ENCODE peak calls at places on chromosomes 16 and 17, in five cellular contexts. T is T-helper 17 cell, R is uterus, D is body of pancreas, S is AG04450. W is an unnamed sample.

GRCh38 chr17:77821114-77821513 is 137.4 kb upstream of the TNRC6C start:
- DNase-seq in S (no peak), R (no peak), D (no peak), T (no peak), W (no peak)

GRCh38 chr17:35765731-35766488 is 5.2 kb downstream of the C17orf50 start:
- DNase-seq in T (no peak), D (no peak), R (no peak), S (no peak), W (no peak)

GRCh38 chr17:36818134-36818825 is 119.0 kb upstream of the LHX1 start:
- DNase-seq in R (no peak), S (no peak), T (no peak), D (peak; percentile 13), W (no peak)

GRCh38 chr17:44353656-44354331 is 8.7 kb downstream of the GRN start:
- DNase-seq in T (no peak), D (peak; percentile 52), R (no peak), S (no peak), W (no peak)

GRCh38 chr17:50953831-50954601 is 87.9 kb upstream of the TOB1 start:
- DNase-seq in T (no peak), R (no peak), S (peak; percentile 50), D (no peak), W (no peak)

GRCh38 chr17:73474370-73474988 is 162.7 kb upstream of the CDC42EP4 start:
- DNase-seq in S (no peak), T (no peak), R (peak; percentile 25), D (peak; percentile 68), W (peak; percentile 11)

GRCh38 chr17:4541328-4542002 is 13.7 kb downstream of the MYBBP1A start:
- DNase-seq in S (no peak), T (no peak), D (no peak), R (no peak), W (no peak)

GRCh38 chr16:83992624-83993023 is 24.6 kb downstream of the NECAB2 start:
- DNase-seq in R (peak; percentile 25), T (no peak), D (peak; percentile 88), S (peak; percentile 11), W (no peak)

GRCh38 chr17:78822552-78822951 is 18.1 kb downstream of the USP36 start:
- DNase-seq in T (no peak), D (no peak), S (peak; percentile 98), R (no peak), W (no peak)

GRCh38 chr16:73268311-73268997 is 220.5 kb upstream of the ZFHX3 start:
- DNase-seq in R (peak; percentile 19), T (no peak), S (no peak), D (peak; percentile 9), W (no peak)

GRCh38 chr17:30005709-30006320 is 64.4 kb downstream of the EFCAB5 start:
- DNase-seq in R (no peak), D (no peak), S (no peak), T (no peak), W (no peak)

GRCh38 chr16:50771366-50771765 is 29.5 kb downstream of the CYLD start:
- DNase-seq in T (no peak), S (peak; percentile 21), R (no peak), D (no peak), W (no peak)

GRCh38 chr17:31314788-31315105 is 893 bp upstream of the EVI2B start:
- DNase-seq in R (no peak), T (no peak), S (no peak), D (no peak), W (no peak)

GRCh38 chr16:81449899-81450608 is 5.4 kb downstream of the CMIP start:
- DNase-seq in T (no peak), S (no peak), R (no peak), D (no peak), W (no peak)

GRCh38 chr16:57998484-57998883 is 2.0 kb downstream of the ZNF319 start:
- DNase-seq in R (no peak), T (peak; percentile 46), D (no peak), S (no peak), W (peak; percentile 57)

GRCh38 chr17:20116683-20117309 is 107.6 kb downstream of the SPECC1 start:
- DNase-seq in D (peak; percentile 57), T (peak; percentile 10), S (no peak), R (peak; percentile 56), W (peak; percentile 35)

GRCh38 chr17:2043785-2044184 is 2.0 kb downstream of the OVCA2 start:
- DNase-seq in T (no peak), R (no peak), S (no peak), D (no peak), W (no peak)

GRCh38 chr17:2093349-2093748 is 38.4 kb downstream of the HIC1 start:
- DNase-seq in S (no peak), T (no peak), D (peak; percentile 57), R (no peak), W (no peak)

GRCh38 chr17:77712578-77712977 is 245.9 kb upstream of the TNRC6C start:
- DNase-seq in T (no peak), S (no peak), D (no peak), R (no peak), W (no peak)

GRCh38 chr17:51046527-51047384 is 73.9 kb downstream of the SPAG9 start:
- DNase-seq in S (peak; percentile 44), D (peak; percentile 68), T (no peak), R (peak; percentile 89), W (no peak)

GRCh38 chr16:1146409-1146808 is 6.5 kb upstream of the CACNA1H start:
- DNase-seq in R (no peak), S (no peak), T (no peak), D (no peak), W (no peak)

GRCh38 chr17:31231852-31232251 is 65.2 kb downstream of the OMG start:
- DNase-seq in R (no peak), D (no peak), S (no peak), T (no peak), W (no peak)

GRCh38 chr16:1674751-1675664 is 3.1 kb upstream of the JPT2 start:
- DNase-seq in S (peak; percentile 27), R (no peak), T (no peak), D (no peak), W (no peak)

GRCh38 chr17:69485901-69486643 is 71.6 kb downstream of the MAP2K6 start:
- DNase-seq in R (no peak), S (no peak), D (no peak), T (no peak), W (no peak)

GRCh38 chr17:81794509-81794908 is 9.4 kb upstream of the GCGR start:
- DNase-seq in D (no peak), S (no peak), T (no peak), R (no peak), W (no peak)

GRCh38 chr17:61746248-61746985 is 116.9 kb downstream of the BRIP1 start:
- DNase-seq in D (no peak), R (no peak), S (no peak), T (no peak), W (no peak)

GRCh38 chr17:61749823-61750404 is 113.4 kb downstream of the BRIP1 start:
- DNase-seq in S (no peak), T (no peak), R (no peak), D (no peak), W (no peak)

GRCh38 chr17:61743766-61744165 is 119.6 kb downstream of the BRIP1 start:
- DNase-seq in D (no peak), R (no peak), T (no peak), S (no peak), W (no peak)

GRCh38 chr17:61744252-61744651 is 119.1 kb downstream of the BRIP1 start:
- DNase-seq in R (no peak), T (no peak), D (no peak), S (no peak), W (no peak)

GRCh38 chr17:61744804-61745203 is 118.5 kb downstream of the BRIP1 start:
- DNase-seq in S (no peak), D (no peak), R (no peak), T (no peak), W (no peak)
- H3K9me3 ChIP-seq in S (peaks cover 3% of the 10 kb centered on the region), D (no peaks in the 10 kb centered on the region), R (no peaks in the 10 kb centered on the region), T (no peaks in the 10 kb centered on the region), W (no peaks in the 10 kb centered on the region)

GRCh38 chr16:35298460-35299243 is 1839.2 kb downstream of the TP53TG3F start:
- DNase-seq in T (no peak), S (no peak), R (no peak), D (no peak), W (no peak)
- H3K9me3 ChIP-seq in T (no peaks in the 10 kb centered on the region), S (peaks cover 18% of the 10 kb centered on the region), R (no peaks in the 10 kb centered on the region), D (no peaks in the 10 kb centered on the region), W (no peaks in the 10 kb centered on the region)

GRCh38 chr16:10441726-10442125 is 55.9 kb downstream of the ATF7IP2 start:
- DNase-seq in T (no peak), R (no peak), S (no peak), D (no peak), W (no peak)
- H3K9me3 ChIP-seq in T (peaks cover 20% of the 10 kb centered on the region), R (no peaks in the 10 kb centered on the region), S (peaks cover 2% of the 10 kb centered on the region), D (peaks cover 16% of the 10 kb centered on the region), W (peaks cover 51% of the 10 kb centered on the region)

GRCh38 chr17:8630227-8630801 is at the start of gene MYH10:
- DNase-seq in D (no peak), T (no peak), R (peak; percentile 37), S (no peak), W (no peak)

GRCh38 chr17:8630802-8631553 is 453 bp upstream of the MYH10 start:
- DNase-seq in S (peak; percentile 100), R (peak; percentile 99), T (peak; percentile 72), D (peak; percentile 99), W (peak; percentile 75)

GRCh38 chr17:8629371-8630226 is 926 bp downstream of the MYH10 start:
- DNase-seq in R (peak; percentile 50), T (peak; percentile 11), S (no peak), D (peak; percentile 36), W (no peak)

GRCh38 chr17:8628172-8628571 is 2.4 kb downstream of the MYH10 start:
- DNase-seq in R (no peak), S (no peak), T (no peak), D (no peak), W (no peak)

DNA sequence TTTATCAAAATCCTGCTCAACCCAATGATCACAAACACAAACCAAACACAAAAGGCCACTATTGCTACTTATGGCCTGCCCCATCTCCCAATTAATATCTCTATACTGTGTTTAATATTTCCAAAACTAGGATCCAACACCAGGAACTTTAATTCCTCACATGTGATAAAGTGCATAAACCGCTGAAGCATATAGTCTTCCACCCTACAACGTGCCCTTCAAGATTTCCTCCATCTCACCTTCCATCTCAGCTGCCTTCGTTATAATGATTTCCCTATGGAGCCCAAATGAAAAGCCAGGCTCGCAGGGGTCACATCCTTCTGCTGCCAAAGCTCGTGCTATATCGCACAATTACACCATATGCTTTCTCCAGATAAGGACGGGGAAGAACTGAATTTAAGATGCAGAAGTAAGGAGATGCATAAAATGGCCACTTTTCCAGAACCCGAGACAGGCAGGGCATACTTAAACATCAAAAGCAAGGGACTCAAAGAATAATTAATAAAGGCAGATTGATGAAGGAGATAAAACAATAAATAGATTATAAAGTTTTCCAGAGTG is 1.8 kb downstream of the MYH10 start:
- DNase-seq in D (no peak), S (no peak), R (no peak), T (no peak), W (no peak)
- H3K9me3 ChIP-seq in D (no peaks in the 10 kb centered on the region), S (no peaks in the 10 kb centered on the region), R (no peaks in the 10 kb centered on the region), T (no peaks in the 10 kb centered on the region), W (no peaks in the 10 kb centered on the region)

W was measured in CD4-positive, alpha-beta T cell.